ENCODE peak calls at places on chromosomes 13 and 19, in seven cellular contexts. One of them, this sample, is unnamed.
A peak's percentile ranks its signal among the peaks of the same experiment; 100 is the strongest.

GRCh38 chr19:42693760-42694350 is 46.4 kb downstream of the PSG3 start:
- DNase-seq in thyroid gland: no peak
- DNase-seq in Panc1: no peak
- DNase-seq in fibroblast of the aortic adventitia: peak; percentile 53
- DNase-seq in CD8-positive, alpha-beta T cell: no peak
- DNase-seq in dorsolateral prefrontal cortex: no peak
- DNase-seq in colonic mucosa: no peak
- DNase-seq in this sample: peak; percentile 36

GRCh38 chr13:26707122-26708006 is 53.2 kb downstream of the GPR12 start:
- DNase-seq in thyroid gland: peak; percentile 14
- DNase-seq in Panc1: no peak
- DNase-seq in fibroblast of the aortic adventitia: peak; percentile 64
- DNase-seq in CD8-positive, alpha-beta T cell: peak; percentile 41
- DNase-seq in dorsolateral prefrontal cortex: peak; percentile 48
- DNase-seq in colonic mucosa: no peak
- DNase-seq in this sample: peak; percentile 45

GRCh38 chr19:19372656-19373416 is 32.6 kb upstream of the GATAD2A start:
- DNase-seq in thyroid gland: peak; percentile 32
- DNase-seq in Panc1: no peak
- DNase-seq in fibroblast of the aortic adventitia: peak; percentile 41
- DNase-seq in CD8-positive, alpha-beta T cell: no peak
- DNase-seq in dorsolateral prefrontal cortex: no peak
- DNase-seq in colonic mucosa: peak; percentile 89
- DNase-seq in this sample: peak; percentile 28

GRCh38 chr19:15702590-15702930 is 25.3 kb upstream of the OR10H2 start:
- DNase-seq in thyroid gland: peak; percentile 47
- DNase-seq in Panc1: no peak
- DNase-seq in fibroblast of the aortic adventitia: peak; percentile 7
- DNase-seq in CD8-positive, alpha-beta T cell: peak; percentile 25
- DNase-seq in dorsolateral prefrontal cortex: no peak
- DNase-seq in colonic mucosa: peak; percentile 94
- DNase-seq in this sample: no peak

GRCh38 chr19:16920816-16921529 is 32.2 kb downstream of the F2RL3 start:
- DNase-seq in thyroid gland: no peak
- DNase-seq in Panc1: no peak
- DNase-seq in fibroblast of the aortic adventitia: peak; percentile 80
- DNase-seq in CD8-positive, alpha-beta T cell: no peak
- DNase-seq in dorsolateral prefrontal cortex: no peak
- DNase-seq in colonic mucosa: no peak
- DNase-seq in this sample: peak; percentile 85

GRCh38 chr13:98252931-98253470 is 75.9 kb upstream of the RNF113B start:
- DNase-seq in thyroid gland: peak; percentile 49
- DNase-seq in Panc1: no peak
- DNase-seq in fibroblast of the aortic adventitia: peak; percentile 67
- DNase-seq in CD8-positive, alpha-beta T cell: no peak
- DNase-seq in dorsolateral prefrontal cortex: no peak
- DNase-seq in colonic mucosa: no peak
- DNase-seq in this sample: peak; percentile 78

GRCh38 chr19:737591-738093 is 13.3 kb upstream of the MISP start:
- DNase-seq in thyroid gland: peak; percentile 32
- DNase-seq in Panc1: no peak
- DNase-seq in fibroblast of the aortic adventitia: no peak
- DNase-seq in CD8-positive, alpha-beta T cell: peak; percentile 66
- DNase-seq in dorsolateral prefrontal cortex: no peak
- DNase-seq in colonic mucosa: peak; percentile 70
- DNase-seq in this sample: no peak

GRCh38 chr19:18663940-18664530 is 19.4 kb upstream of the CRTC1 start:
- DNase-seq in thyroid gland: no peak
- DNase-seq in Panc1: no peak
- DNase-seq in fibroblast of the aortic adventitia: no peak
- DNase-seq in CD8-positive, alpha-beta T cell: peak; percentile 48
- DNase-seq in dorsolateral prefrontal cortex: no peak
- DNase-seq in colonic mucosa: no peak
- DNase-seq in this sample: no peak

GRCh38 chr13:109666656-109667448 is 119.5 kb downstream of the IRS2 start:
- DNase-seq in thyroid gland: no peak
- DNase-seq in Panc1: no peak
- DNase-seq in fibroblast of the aortic adventitia: no peak
- DNase-seq in CD8-positive, alpha-beta T cell: no peak
- DNase-seq in dorsolateral prefrontal cortex: no peak
- DNase-seq in colonic mucosa: no peak
- DNase-seq in this sample: no peak

GRCh38 chr13:31722684-31723083 is 16.6 kb upstream of the RXFP2 start:
- DNase-seq in thyroid gland: peak; percentile 4
- DNase-seq in Panc1: no peak
- DNase-seq in fibroblast of the aortic adventitia: peak; percentile 51
- DNase-seq in CD8-positive, alpha-beta T cell: no peak
- DNase-seq in dorsolateral prefrontal cortex: no peak
- DNase-seq in colonic mucosa: no peak
- DNase-seq in this sample: peak; percentile 2

GRCh38 chr19:32339988-32340874 is 5.2 kb upstream of the ZNF507 start:
- DNase-seq in thyroid gland: peak; percentile 83
- DNase-seq in Panc1: peak; percentile 53
- DNase-seq in fibroblast of the aortic adventitia: peak; percentile 43
- DNase-seq in CD8-positive, alpha-beta T cell: peak; percentile 39
- DNase-seq in dorsolateral prefrontal cortex: peak; percentile 65
- DNase-seq in colonic mucosa: peak; percentile 66
- DNase-seq in this sample: peak; percentile 46

GRCh38 chr13:107736149-107736548 is 479.2 kb downstream of the LIG4 start:
- DNase-seq in thyroid gland: no peak
- DNase-seq in Panc1: no peak
- DNase-seq in fibroblast of the aortic adventitia: no peak
- DNase-seq in CD8-positive, alpha-beta T cell: no peak
- DNase-seq in dorsolateral prefrontal cortex: no peak
- DNase-seq in colonic mucosa: no peak
- DNase-seq in this sample: no peak

GRCh38 chr13:41465215-41465907 is 8.0 kb downstream of the RGCC start:
- DNase-seq in thyroid gland: peak; percentile 21
- DNase-seq in Panc1: no peak
- DNase-seq in fibroblast of the aortic adventitia: peak; percentile 59
- DNase-seq in CD8-positive, alpha-beta T cell: peak; percentile 94
- DNase-seq in dorsolateral prefrontal cortex: peak; percentile 30
- DNase-seq in colonic mucosa: peak; percentile 33
- DNase-seq in this sample: peak; percentile 83

GRCh38 chr19:47779524-47780214 is 1.2 kb downstream of the SELENOW start:
- DNase-seq in thyroid gland: peak; percentile 61
- DNase-seq in Panc1: no peak
- DNase-seq in fibroblast of the aortic adventitia: peak; percentile 27
- DNase-seq in CD8-positive, alpha-beta T cell: no peak
- DNase-seq in dorsolateral prefrontal cortex: peak; percentile 65
- DNase-seq in colonic mucosa: peak; percentile 53
- DNase-seq in this sample: no peak

GRCh38 chr19:17889609-17890214 is 18.0 kb downstream of the SLC5A5 start:
- DNase-seq in thyroid gland: peak; percentile 34
- DNase-seq in Panc1: no peak
- DNase-seq in fibroblast of the aortic adventitia: peak; percentile 59
- DNase-seq in CD8-positive, alpha-beta T cell: no peak
- DNase-seq in dorsolateral prefrontal cortex: no peak
- DNase-seq in colonic mucosa: no peak
- DNase-seq in this sample: peak; percentile 59

GRCh38 chr13:101346942-101347728 is 69.2 kb downstream of the NALCN start:
- DNase-seq in thyroid gland: no peak
- DNase-seq in Panc1: no peak
- DNase-seq in fibroblast of the aortic adventitia: peak; percentile 34
- DNase-seq in CD8-positive, alpha-beta T cell: no peak
- DNase-seq in dorsolateral prefrontal cortex: no peak
- DNase-seq in colonic mucosa: no peak
- DNase-seq in this sample: peak; percentile 13

GRCh38 chr19:45899253-45899652 is 3.2 kb downstream of the MYPOP start:
- DNase-seq in thyroid gland: no peak
- DNase-seq in Panc1: no peak
- DNase-seq in fibroblast of the aortic adventitia: no peak
- DNase-seq in CD8-positive, alpha-beta T cell: no peak
- DNase-seq in dorsolateral prefrontal cortex: no peak
- DNase-seq in colonic mucosa: no peak
- DNase-seq in this sample: no peak

GRCh38 chr13:86403213-86403612 is 604.0 kb upstream of the SLITRK6 start:
- DNase-seq in thyroid gland: no peak
- DNase-seq in Panc1: no peak
- DNase-seq in fibroblast of the aortic adventitia: no peak
- DNase-seq in CD8-positive, alpha-beta T cell: no peak
- DNase-seq in dorsolateral prefrontal cortex: no peak
- DNase-seq in colonic mucosa: no peak
- DNase-seq in this sample: no peak

GRCh38 chr19:9323557-9323918 is 441 bp upstream of the ZNF559 start:
- DNase-seq in thyroid gland: peak; percentile 62
- DNase-seq in Panc1: peak; percentile 57
- DNase-seq in fibroblast of the aortic adventitia: peak; percentile 86
- DNase-seq in CD8-positive, alpha-beta T cell: no peak
- DNase-seq in dorsolateral prefrontal cortex: peak; percentile 66
- DNase-seq in colonic mucosa: peak; percentile 72
- DNase-seq in this sample: peak; percentile 89

DNA sequence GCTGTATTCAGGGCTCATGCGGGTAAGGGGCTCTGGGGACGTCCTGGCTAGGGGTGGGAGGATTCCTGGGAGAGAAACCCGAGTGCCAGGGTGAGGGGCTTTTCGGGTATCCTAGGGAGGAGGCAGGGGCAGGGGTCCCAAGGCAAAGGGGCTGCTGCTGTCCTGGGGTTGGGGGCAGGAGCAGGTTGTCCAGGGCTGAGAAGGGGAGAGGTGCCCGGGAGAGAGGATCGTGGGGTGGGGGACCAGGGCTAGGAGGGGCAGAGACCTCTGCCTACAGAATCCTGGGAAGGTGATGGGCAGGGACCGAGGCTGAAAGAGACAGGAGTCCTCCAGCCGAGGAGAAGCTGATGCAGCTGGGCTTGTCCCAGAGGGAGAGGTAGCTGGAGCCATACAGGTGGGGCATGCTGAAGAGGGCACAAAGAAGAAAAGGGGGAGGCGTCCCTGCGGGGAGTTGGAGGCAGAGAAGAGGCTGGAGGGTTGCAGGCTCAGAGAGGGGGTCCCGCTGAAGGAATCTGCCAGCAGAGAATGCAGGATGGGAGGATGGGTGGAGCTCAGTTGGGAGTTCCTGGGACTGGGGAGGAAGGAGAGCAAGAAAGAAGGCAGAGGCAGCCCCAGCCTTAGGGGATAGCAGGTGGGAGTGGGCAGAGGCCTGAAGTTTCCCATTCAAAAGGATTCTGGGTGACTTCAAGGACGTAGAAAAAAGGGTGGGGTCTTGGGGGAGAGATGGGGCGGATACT is 569 bp downstream of the CYP2S1 start:
- DNase-seq in thyroid gland: no peak
- DNase-seq in Panc1: no peak
- DNase-seq in fibroblast of the aortic adventitia: no peak
- DNase-seq in CD8-positive, alpha-beta T cell: no peak
- DNase-seq in dorsolateral prefrontal cortex: no peak
- DNase-seq in colonic mucosa: no peak
- DNase-seq in this sample: no peak
- H3K4me3 ChIP-seq in thyroid gland: no peak overlapping the region
- H3K4me3 ChIP-seq in Panc1: peak overlapping the region; percentile 68
- H3K4me3 ChIP-seq in fibroblast of the aortic adventitia: peak overlapping the region; percentile 60
- H3K4me3 ChIP-seq in CD8-positive, alpha-beta T cell: no peak overlapping the region
- H3K4me3 ChIP-seq in dorsolateral prefrontal cortex: peak overlapping the region; percentile 55
- H3K4me3 ChIP-seq in colonic mucosa: peak overlapping the region; percentile 71
- H3K4me3 ChIP-seq in this sample: peak overlapping the region; percentile 12

GRCh38 chr13:113860579-113861432 is 3.1 kb downstream of the GAS6 start:
- DNase-seq in thyroid gland: peak; percentile 69
- DNase-seq in Panc1: no peak
- DNase-seq in fibroblast of the aortic adventitia: peak; percentile 39
- DNase-seq in CD8-positive, alpha-beta T cell: no peak
- DNase-seq in dorsolateral prefrontal cortex: no peak
- DNase-seq in colonic mucosa: peak; percentile 90
- DNase-seq in this sample: no peak

GRCh38 chr13:113857531-113858195 is 6.2 kb downstream of the GAS6 start:
- DNase-seq in thyroid gland: no peak
- DNase-seq in Panc1: no peak
- DNase-seq in fibroblast of the aortic adventitia: no peak
- DNase-seq in CD8-positive, alpha-beta T cell: no peak
- DNase-seq in dorsolateral prefrontal cortex: no peak
- DNase-seq in colonic mucosa: no peak
- DNase-seq in this sample: no peak

GRCh38 chr13:113861433-113862030 is 2.3 kb downstream of the GAS6 start:
- DNase-seq in thyroid gland: no peak
- DNase-seq in Panc1: no peak
- DNase-seq in fibroblast of the aortic adventitia: no peak
- DNase-seq in CD8-positive, alpha-beta T cell: no peak
- DNase-seq in dorsolateral prefrontal cortex: no peak
- DNase-seq in colonic mucosa: peak; percentile 43
- DNase-seq in this sample: no peak

GRCh38 chr13:113860051-113860471 is 3.8 kb downstream of the GAS6 start:
- DNase-seq in thyroid gland: no peak
- DNase-seq in Panc1: no peak
- DNase-seq in fibroblast of the aortic adventitia: no peak
- DNase-seq in CD8-positive, alpha-beta T cell: no peak
- DNase-seq in dorsolateral prefrontal cortex: no peak
- DNase-seq in colonic mucosa: peak; percentile 85
- DNase-seq in this sample: no peak

DNA sequence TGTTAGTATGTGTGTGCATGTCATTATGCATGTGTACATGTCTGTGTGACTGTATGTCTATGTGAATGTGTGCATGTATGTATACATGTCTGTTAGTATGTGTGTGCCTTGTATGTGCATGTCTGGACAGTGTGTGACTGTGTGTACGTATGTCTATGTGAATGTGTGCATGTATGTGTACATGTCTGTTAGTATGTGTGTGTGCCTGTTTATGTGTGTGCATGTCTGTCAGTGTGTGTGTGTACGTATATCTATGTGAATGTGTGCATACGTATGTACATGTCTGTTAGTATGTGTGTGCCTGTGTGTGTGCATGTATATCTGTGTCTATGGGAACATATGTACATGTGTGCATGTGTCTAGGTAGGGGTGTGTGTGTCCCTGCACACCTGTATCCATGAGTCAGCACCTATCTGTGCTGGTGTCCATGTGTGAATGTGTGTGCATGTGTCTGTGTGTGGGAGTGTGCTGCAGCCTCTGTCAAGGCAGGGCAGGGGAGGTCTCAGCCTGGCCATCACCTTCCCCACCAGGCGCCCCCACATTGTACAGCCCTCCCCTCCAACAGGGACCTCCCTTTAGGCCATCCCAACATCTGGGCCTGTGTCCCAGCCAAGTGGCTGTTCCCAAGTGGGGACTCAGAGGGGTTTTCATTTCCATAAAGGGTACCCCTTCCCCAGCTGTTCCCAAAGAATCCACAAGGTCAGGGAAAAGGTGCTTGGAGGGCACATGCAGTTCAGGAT is 4.4 kb downstream of the GAS6 start:
- DNase-seq in thyroid gland: no peak
- DNase-seq in Panc1: no peak
- DNase-seq in fibroblast of the aortic adventitia: no peak
- DNase-seq in CD8-positive, alpha-beta T cell: no peak
- DNase-seq in dorsolateral prefrontal cortex: no peak
- DNase-seq in colonic mucosa: no peak
- DNase-seq in this sample: no peak
- TF ChIP-seq CTCF in thyroid gland: no peak
- TF ChIP-seq CTCF in Panc1: no peak
- TF ChIP-seq CTCF in fibroblast of the aortic adventitia: no peak
- TF ChIP-seq CTCF in CD8-positive, alpha-beta T cell: no peak
- TF ChIP-seq CTCF in dorsolateral prefrontal cortex: no peak
- TF ChIP-seq CTCF in colonic mucosa: no peak
- TF ChIP-seq CTCF in this sample: no peak

GRCh38 chr19:35673121-35673804 is 6.9 kb downstream of the UPK1A start:
- DNase-seq in thyroid gland: peak; percentile 19
- DNase-seq in Panc1: peak; percentile 20
- DNase-seq in fibroblast of the aortic adventitia: peak; percentile 48
- DNase-seq in CD8-positive, alpha-beta T cell: peak; percentile 35
- DNase-seq in dorsolateral prefrontal cortex: no peak
- DNase-seq in colonic mucosa: no peak
- DNase-seq in this sample: peak; percentile 33
- H3K4me3 ChIP-seq in thyroid gland: no peak overlapping the region
- H3K4me3 ChIP-seq in Panc1: peak overlapping the region; percentile 57
- H3K4me3 ChIP-seq in fibroblast of the aortic adventitia: peak overlapping the region; percentile 53
- H3K4me3 ChIP-seq in CD8-positive, alpha-beta T cell: peak overlapping the region; percentile 53
- H3K4me3 ChIP-seq in dorsolateral prefrontal cortex: peak overlapping the region; percentile 48
- H3K4me3 ChIP-seq in colonic mucosa: peak overlapping the region; percentile 28
- H3K4me3 ChIP-seq in this sample: peak overlapping the region; percentile 35

GRCh38 chr13:82655518-82655855 is 1226.8 kb downstream of the SLITRK1 start:
- DNase-seq in thyroid gland: no peak
- DNase-seq in Panc1: no peak
- DNase-seq in fibroblast of the aortic adventitia: no peak
- DNase-seq in CD8-positive, alpha-beta T cell: no peak
- DNase-seq in dorsolateral prefrontal cortex: no peak
- DNase-seq in colonic mucosa: no peak
- DNase-seq in this sample: no peak
- TF ChIP-seq CTCF in thyroid gland: no peak
- TF ChIP-seq CTCF in Panc1: no peak
- TF ChIP-seq CTCF in fibroblast of the aortic adventitia: peak; percentile 4
- TF ChIP-seq CTCF in CD8-positive, alpha-beta T cell: no peak
- TF ChIP-seq CTCF in dorsolateral prefrontal cortex: no peak
- TF ChIP-seq CTCF in colonic mucosa: no peak
- TF ChIP-seq CTCF in this sample: no peak

This sample was measured in astrocyte of the spinal cord.